ENCODE peak calls at places on chromosomes 6 and 20, in nine cellular contexts. One of them, this sample, is unnamed. For H3K27me3, the result is how much of the 10 kb centered on the place peaks cover.

GRCh38 chr6:139533573-139534471 is 159.4 kb upstream of the CITED2 start:
- DNase-seq in dorsolateral prefrontal cortex: no peak
- DNase-seq in gastrocnemius medialis: no peak
- DNase-seq in spleen: no peak
- DNase-seq in CD4-positive, alpha-beta T cell: no peak
- DNase-seq in mesendoderm: peak
- DNase-seq in uterus: no peak
- DNase-seq in GM23248: peak
- DNase-seq in endodermal cell: peak
- DNase-seq in this sample: peak

GRCh38 chr6:83417880-83418663 is 12.8 kb downstream of the ME1 start:
- DNase-seq in dorsolateral prefrontal cortex: no peak
- DNase-seq in gastrocnemius medialis: no peak
- DNase-seq in spleen: no peak
- DNase-seq in CD4-positive, alpha-beta T cell: no peak
- DNase-seq in mesendoderm: peak
- DNase-seq in uterus: no peak
- DNase-seq in GM23248: peak
- DNase-seq in endodermal cell: peak
- DNase-seq in this sample: no peak

GRCh38 chr20:53751394-53752368 is 158.0 kb upstream of the ZNF217 start:
- DNase-seq in dorsolateral prefrontal cortex: no peak
- DNase-seq in gastrocnemius medialis: no peak
- DNase-seq in spleen: no peak
- DNase-seq in CD4-positive, alpha-beta T cell: no peak
- DNase-seq in mesendoderm: no peak
- DNase-seq in uterus: no peak
- DNase-seq in GM23248: peak
- DNase-seq in endodermal cell: no peak
- DNase-seq in this sample: peak

GRCh38 chr6:31402324-31403282 is 792 bp upstream of the MICA start:
- DNase-seq in dorsolateral prefrontal cortex: peak
- DNase-seq in gastrocnemius medialis: no peak
- DNase-seq in spleen: no peak
- DNase-seq in CD4-positive, alpha-beta T cell: peak
- DNase-seq in mesendoderm: peak
- DNase-seq in uterus: no peak
- DNase-seq in GM23248: peak
- DNase-seq in endodermal cell: no peak
- DNase-seq in this sample: no peak

GRCh38 chr6:94680672-94681212 is 896.6 kb upstream of the MANEA start:
- DNase-seq in dorsolateral prefrontal cortex: no peak
- DNase-seq in gastrocnemius medialis: no peak
- DNase-seq in spleen: no peak
- DNase-seq in CD4-positive, alpha-beta T cell: no peak
- DNase-seq in mesendoderm: no peak
- DNase-seq in uterus: no peak
- DNase-seq in GM23248: no peak
- DNase-seq in endodermal cell: no peak
- DNase-seq in this sample: no peak

GRCh38 chr20:16128538-16129106 is 444.6 kb downstream of the KIF16B start:
- DNase-seq in dorsolateral prefrontal cortex: no peak
- DNase-seq in gastrocnemius medialis: no peak
- DNase-seq in spleen: no peak
- DNase-seq in CD4-positive, alpha-beta T cell: no peak
- DNase-seq in mesendoderm: no peak
- DNase-seq in uterus: no peak
- DNase-seq in GM23248: no peak
- DNase-seq in endodermal cell: no peak
- DNase-seq in this sample: no peak

GRCh38 chr6:112030965-112031660 is 22.8 kb upstream of the CCN6 start:
- DNase-seq in dorsolateral prefrontal cortex: no peak
- DNase-seq in gastrocnemius medialis: no peak
- DNase-seq in spleen: no peak
- DNase-seq in CD4-positive, alpha-beta T cell: no peak
- DNase-seq in mesendoderm: no peak
- DNase-seq in uterus: no peak
- DNase-seq in GM23248: peak
- DNase-seq in endodermal cell: no peak
- DNase-seq in this sample: no peak

GRCh38 chr20:33693741-33694645 is 7.8 kb upstream of the E2F1 start:
- DNase-seq in dorsolateral prefrontal cortex: no peak
- DNase-seq in gastrocnemius medialis: no peak
- DNase-seq in spleen: no peak
- DNase-seq in CD4-positive, alpha-beta T cell: no peak
- DNase-seq in mesendoderm: no peak
- DNase-seq in uterus: no peak
- DNase-seq in GM23248: no peak
- DNase-seq in endodermal cell: no peak
- DNase-seq in this sample: no peak

GRCh38 chr20:10848810-10849370 is 175.1 kb upstream of the JAG1 start:
- DNase-seq in dorsolateral prefrontal cortex: no peak
- DNase-seq in gastrocnemius medialis: no peak
- DNase-seq in spleen: no peak
- DNase-seq in CD4-positive, alpha-beta T cell: no peak
- DNase-seq in mesendoderm: peak
- DNase-seq in uterus: peak
- DNase-seq in GM23248: peak
- DNase-seq in endodermal cell: no peak
- DNase-seq in this sample: peak

GRCh38 chr6:151027295-151027747 is 161.8 kb downstream of the MTHFD1L start:
- DNase-seq in dorsolateral prefrontal cortex: no peak
- DNase-seq in gastrocnemius medialis: no peak
- DNase-seq in spleen: no peak
- DNase-seq in CD4-positive, alpha-beta T cell: no peak
- DNase-seq in mesendoderm: no peak
- DNase-seq in uterus: no peak
- DNase-seq in GM23248: no peak
- DNase-seq in endodermal cell: no peak
- DNase-seq in this sample: no peak

GRCh38 chr6:106185626-106186025 is 99.5 kb downstream of the PRDM1 start:
- DNase-seq in dorsolateral prefrontal cortex: no peak
- DNase-seq in gastrocnemius medialis: no peak
- DNase-seq in spleen: no peak
- DNase-seq in CD4-positive, alpha-beta T cell: no peak
- DNase-seq in mesendoderm: no peak
- DNase-seq in uterus: no peak
- DNase-seq in GM23248: no peak
- DNase-seq in endodermal cell: no peak
- DNase-seq in this sample: no peak

GRCh38 chr20:54076259-54076658 is 5.9 kb upstream of the BCAS1 start:
- DNase-seq in dorsolateral prefrontal cortex: no peak
- DNase-seq in gastrocnemius medialis: no peak
- DNase-seq in spleen: no peak
- DNase-seq in CD4-positive, alpha-beta T cell: no peak
- DNase-seq in mesendoderm: no peak
- DNase-seq in uterus: no peak
- DNase-seq in GM23248: no peak
- DNase-seq in endodermal cell: no peak
- DNase-seq in this sample: no peak

GRCh38 chr6:127481081-127481480 is 21.9 kb upstream of the KIAA0408 start:
- DNase-seq in dorsolateral prefrontal cortex: no peak
- DNase-seq in gastrocnemius medialis: no peak
- DNase-seq in spleen: no peak
- DNase-seq in CD4-positive, alpha-beta T cell: no peak
- DNase-seq in mesendoderm: no peak
- DNase-seq in uterus: no peak
- DNase-seq in GM23248: no peak
- DNase-seq in endodermal cell: no peak
- DNase-seq in this sample: no peak

GRCh38 chr20:10369723-10370090 is 64.3 kb downstream of the MKKS start:
- DNase-seq in dorsolateral prefrontal cortex: no peak
- DNase-seq in gastrocnemius medialis: no peak
- DNase-seq in spleen: no peak
- DNase-seq in CD4-positive, alpha-beta T cell: no peak
- DNase-seq in mesendoderm: no peak
- DNase-seq in uterus: no peak
- DNase-seq in GM23248: no peak
- DNase-seq in endodermal cell: no peak
- DNase-seq in this sample: peak

GRCh38 chr6:89680150-89680549 is 41.6 kb upstream of the LYRM2 start:
- DNase-seq in dorsolateral prefrontal cortex: no peak
- DNase-seq in gastrocnemius medialis: no peak
- DNase-seq in spleen: no peak
- DNase-seq in CD4-positive, alpha-beta T cell: no peak
- DNase-seq in mesendoderm: no peak
- DNase-seq in uterus: no peak
- DNase-seq in GM23248: peak
- DNase-seq in endodermal cell: no peak
- DNase-seq in this sample: no peak

GRCh38 chr6:119301429-119301828 is 48.1 kb downstream of the MAN1A1 start:
- DNase-seq in dorsolateral prefrontal cortex: no peak
- DNase-seq in gastrocnemius medialis: no peak
- DNase-seq in spleen: no peak
- DNase-seq in CD4-positive, alpha-beta T cell: no peak
- DNase-seq in mesendoderm: no peak
- DNase-seq in uterus: no peak
- DNase-seq in GM23248: no peak
- DNase-seq in endodermal cell: no peak
- DNase-seq in this sample: no peak

GRCh38 chr6:53639520-53639919 is 26.0 kb downstream of the KLHL31 start:
- DNase-seq in dorsolateral prefrontal cortex: no peak
- DNase-seq in gastrocnemius medialis: no peak
- DNase-seq in spleen: no peak
- DNase-seq in CD4-positive, alpha-beta T cell: no peak
- DNase-seq in mesendoderm: no peak
- DNase-seq in uterus: no peak
- DNase-seq in GM23248: no peak
- DNase-seq in endodermal cell: no peak
- DNase-seq in this sample: no peak

GRCh38 chr6:167855825-167856425 is 29.2 kb downstream of the AFDN start:
- DNase-seq in dorsolateral prefrontal cortex: no peak
- DNase-seq in gastrocnemius medialis: no peak
- DNase-seq in spleen: no peak
- DNase-seq in CD4-positive, alpha-beta T cell: no peak
- DNase-seq in mesendoderm: no peak
- DNase-seq in uterus: no peak
- DNase-seq in GM23248: peak
- DNase-seq in endodermal cell: no peak
- DNase-seq in this sample: peak

GRCh38 chr20:14384411-14384810 is 47.0 kb upstream of the FLRT3 start:
- DNase-seq in dorsolateral prefrontal cortex: no peak
- DNase-seq in gastrocnemius medialis: no peak
- DNase-seq in spleen: no peak
- DNase-seq in CD4-positive, alpha-beta T cell: no peak
- DNase-seq in mesendoderm: no peak
- DNase-seq in uterus: no peak
- DNase-seq in GM23248: peak
- DNase-seq in endodermal cell: no peak
- DNase-seq in this sample: no peak

GRCh38 chr6:168221000-168221399 is 98.6 kb downstream of the DACT2 start:
- DNase-seq in dorsolateral prefrontal cortex: no peak
- DNase-seq in gastrocnemius medialis: no peak
- DNase-seq in spleen: no peak
- DNase-seq in CD4-positive, alpha-beta T cell: no peak
- DNase-seq in mesendoderm: no peak
- DNase-seq in uterus: no peak
- DNase-seq in GM23248: no peak
- DNase-seq in endodermal cell: no peak
- DNase-seq in this sample: no peak

DNA sequence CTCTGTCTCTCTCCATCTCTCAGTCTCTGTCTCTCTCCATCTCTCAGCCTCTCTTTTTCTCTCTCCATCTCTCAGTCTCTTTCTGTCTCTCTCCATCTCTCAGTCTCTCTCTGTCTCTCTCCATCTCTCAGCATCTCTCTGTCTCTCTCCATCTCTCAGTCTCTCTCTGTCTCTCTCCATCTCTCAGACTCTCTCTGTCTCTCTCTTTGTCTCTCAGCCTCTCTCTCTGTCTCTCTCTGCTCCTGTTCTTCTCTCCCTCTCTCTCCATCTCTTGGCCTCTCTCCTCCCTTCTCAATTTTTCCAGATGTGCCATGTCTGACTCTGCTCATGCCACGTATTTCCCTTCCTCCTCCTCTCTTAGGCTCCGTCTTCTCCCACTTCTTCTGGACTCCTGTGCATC is 72.7 kb downstream of the SRC start:
- DNase-seq in dorsolateral prefrontal cortex: no peak
- DNase-seq in gastrocnemius medialis: no peak
- DNase-seq in spleen: no peak
- DNase-seq in CD4-positive, alpha-beta T cell: no peak
- DNase-seq in mesendoderm: no peak
- DNase-seq in uterus: no peak
- DNase-seq in GM23248: peak
- DNase-seq in endodermal cell: no peak
- DNase-seq in this sample: no peak
- H3K27me3 ChIP-seq in dorsolateral prefrontal cortex: under half
- H3K27me3 ChIP-seq in gastrocnemius medialis: under half
- H3K27me3 ChIP-seq in spleen: under half
- H3K27me3 ChIP-seq in CD4-positive, alpha-beta T cell: under half
- H3K27me3 ChIP-seq in mesendoderm: under half
- H3K27me3 ChIP-seq in uterus: under half
- H3K27me3 ChIP-seq in GM23248: under half
- H3K27me3 ChIP-seq in endodermal cell: under half
- H3K27me3 ChIP-seq in this sample: under half

GRCh38 chr6:132234356-132234755 is 166.9 kb downstream of the MOXD1 start:
- DNase-seq in dorsolateral prefrontal cortex: no peak
- DNase-seq in gastrocnemius medialis: no peak
- DNase-seq in spleen: no peak
- DNase-seq in CD4-positive, alpha-beta T cell: no peak
- DNase-seq in mesendoderm: no peak
- DNase-seq in uterus: no peak
- DNase-seq in GM23248: no peak
- DNase-seq in endodermal cell: no peak
- DNase-seq in this sample: no peak
- H3K27me3 ChIP-seq in dorsolateral prefrontal cortex: under half
- H3K27me3 ChIP-seq in gastrocnemius medialis: under half
- H3K27me3 ChIP-seq in spleen: under half
- H3K27me3 ChIP-seq in CD4-positive, alpha-beta T cell: under half
- H3K27me3 ChIP-seq in mesendoderm: under half
- H3K27me3 ChIP-seq in uterus: under half
- H3K27me3 ChIP-seq in GM23248: under half
- H3K27me3 ChIP-seq in endodermal cell: under half
- H3K27me3 ChIP-seq in this sample: under half

GRCh38 chr6:29976588-29977424 is 34.5 kb downstream of the HLA-A start:
- DNase-seq in dorsolateral prefrontal cortex: peak
- DNase-seq in gastrocnemius medialis: peak
- DNase-seq in spleen: peak
- DNase-seq in CD4-positive, alpha-beta T cell: peak
- DNase-seq in mesendoderm: peak
- DNase-seq in uterus: peak
- DNase-seq in GM23248: peak
- DNase-seq in endodermal cell: peak
- DNase-seq in this sample: peak
- H3K27me3 ChIP-seq in dorsolateral prefrontal cortex: under half
- H3K27me3 ChIP-seq in gastrocnemius medialis: under half
- H3K27me3 ChIP-seq in spleen: under half
- H3K27me3 ChIP-seq in CD4-positive, alpha-beta T cell: under half
- H3K27me3 ChIP-seq in mesendoderm: under half
- H3K27me3 ChIP-seq in uterus: under half
- H3K27me3 ChIP-seq in GM23248: under half
- H3K27me3 ChIP-seq in endodermal cell: half or more
- H3K27me3 ChIP-seq in this sample: under half

DNA sequence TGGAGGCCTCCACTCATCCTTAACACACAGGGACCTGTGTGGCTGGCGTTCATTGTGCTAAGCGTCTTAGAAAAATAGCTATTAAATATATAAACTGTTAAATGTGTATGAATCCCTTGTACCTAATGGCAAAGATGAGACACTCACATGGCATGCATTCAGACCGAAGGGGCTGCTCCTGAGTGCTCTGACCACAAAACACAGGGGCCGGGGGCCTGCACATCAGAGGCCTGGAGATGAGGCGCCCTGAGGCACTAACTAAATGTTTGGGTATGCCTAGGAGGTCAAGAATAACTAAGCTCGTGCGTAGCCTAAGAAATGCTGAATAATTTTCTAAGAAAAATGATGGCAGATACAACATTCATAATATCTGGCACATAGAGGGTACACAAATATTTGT is 92.5 kb downstream of the PSMB1 start:
- DNase-seq in dorsolateral prefrontal cortex: no peak
- DNase-seq in gastrocnemius medialis: no peak
- DNase-seq in spleen: peak
- DNase-seq in CD4-positive, alpha-beta T cell: no peak
- DNase-seq in mesendoderm: no peak
- DNase-seq in uterus: no peak
- DNase-seq in GM23248: no peak
- DNase-seq in endodermal cell: no peak
- DNase-seq in this sample: peak
- H3K27me3 ChIP-seq in dorsolateral prefrontal cortex: under half
- H3K27me3 ChIP-seq in gastrocnemius medialis: under half
- H3K27me3 ChIP-seq in spleen: under half
- H3K27me3 ChIP-seq in CD4-positive, alpha-beta T cell: under half
- H3K27me3 ChIP-seq in mesendoderm: under half
- H3K27me3 ChIP-seq in uterus: under half
- H3K27me3 ChIP-seq in GM23248: under half
- H3K27me3 ChIP-seq in endodermal cell: under half
- H3K27me3 ChIP-seq in this sample: under half